ENCODE peak calls at places on chromosome 15, in eight cellular contexts. G is stimulated activated CD8-positive, alpha-beta memory T cell treated with anti-CD3 and anti-CD28 coated beads, Interleukin-4, amount 100 ng/mL, for 4 hours; I is stimulated activated CD4-positive, alpha-beta T cell treated with anti-CD3 and anti-CD28 coated beads, Interleukin-2, amount 100 ng/mL, for 48 hours; F is HS-27A; Z is ELR; A is sigmoid colon; S is AG08395; M is anterior cingulate cortex. R is an unnamed sample.

GRCh38 chr15:28104326-28104725 is 5.2 kb upstream of the OCA2 start:
- DNase-seq in G (no peak), S (no peak), I (no peak), M (no peak), A (peak), Z (no peak), F (no peak), R (no peak)

GRCh38 chr15:56490461-56490860 is 25.5 kb upstream of the MNS1 start:
- DNase-seq in Z (no peak), S (no peak), A (no peak), G (no peak), I (no peak), F (no peak), M (no peak), R (no peak)

GRCh38 chr15:32979710-32980109 is 214.8 kb downstream of the FMN1 start:
- DNase-seq in G (no peak), Z (peak), A (no peak), I (no peak), S (peak), F (peak), M (no peak), R (no peak)

GRCh38 chr15:29937956-29938355 is 115.7 kb upstream of the TJP1 start:
- DNase-seq in M (no peak), S (no peak), F (no peak), Z (peak), A (no peak), G (no peak), I (no peak), R (no peak)

GRCh38 chr15:56760186-56760585 is 26.9 kb upstream of the ZNF280D start:
- DNase-seq in M (no peak), F (no peak), I (no peak), S (peak), A (no peak), Z (peak), G (no peak), R (no peak)

GRCh38 chr15:38149315-38149714 is 103.3 kb upstream of the SPRED1 start:
- DNase-seq in M (no peak), A (no peak), I (no peak), G (no peak), F (no peak), Z (no peak), S (no peak), R (no peak)

GRCh38 chr15:63971427-63971805 is 74.9 kb downstream of the DAPK2 start:
- DNase-seq in Z (no peak), G (peak), M (no peak), S (no peak), I (peak), A (no peak), F (no peak), R (no peak)

GRCh38 chr15:83287541-83288027 is 3.1 kb upstream of the BNC1 start:
- DNase-seq in M (no peak), Z (peak), A (no peak), F (peak), I (no peak), S (peak), G (no peak), R (no peak)

GRCh38 chr15:77836901-77837648 is 204.4 kb upstream of the LINGO1 start:
- DNase-seq in I (no peak), Z (no peak), M (no peak), A (peak), G (no peak), F (no peak), S (no peak), R (peak)

GRCh38 chr15:39362832-39363561 is 217.9 kb upstream of the THBS1 start:
- DNase-seq in I (no peak), A (no peak), S (peak), F (peak), M (no peak), Z (peak), G (no peak), R (no peak)

GRCh38 chr15:56244237-56244810 is 645 bp upstream of the RFX7 start:
- DNase-seq in S (peak), M (peak), F (peak), G (no peak), Z (peak), A (peak), I (peak), R (peak)

GRCh38 chr15:64883097-64883581 is 28.6 kb upstream of the ANKDD1A start:
- DNase-seq in M (no peak), I (no peak), Z (peak), G (no peak), S (peak), A (no peak), F (no peak), R (no peak)

GRCh38 chr15:60369696-60370095 is 28.1 kb downstream of the ANXA2 start:
- DNase-seq in G (no peak), Z (no peak), F (no peak), M (no peak), I (no peak), A (no peak), S (no peak), R (no peak)

GRCh38 chr15:31503758-31504461 is 177.3 kb downstream of the KLF13 start:
- DNase-seq in I (no peak), Z (no peak), A (no peak), S (no peak), M (no peak), G (no peak), F (no peak), R (no peak)

GRCh38 chr15:74710349-74711094 is 14.7 kb upstream of the EDC3 start:
- DNase-seq in I (no peak), S (no peak), G (no peak), F (no peak), Z (no peak), A (no peak), M (no peak), R (no peak)

GRCh38 chr15:89772933-89773583 is 3.1 kb upstream of the MESP2 start:
- DNase-seq in F (no peak), A (no peak), I (no peak), Z (peak), S (no peak), M (no peak), G (no peak), R (no peak)

GRCh38 chr15:69609176-69609575 is 156.6 kb downstream of the RPLP1 start:
- DNase-seq in I (no peak), Z (peak), G (no peak), S (peak), A (no peak), M (no peak), F (no peak), R (no peak)

GRCh38 chr15:85380860-85381535 is 595 bp downstream of the AKAP13 start:
- DNase-seq in A (peak), G (no peak), S (peak), I (peak), Z (peak), M (no peak), F (no peak), R (no peak)

GRCh38 chr15:60006203-60006782 is 2.2 kb downstream of the FOXB1 start:
- DNase-seq in F (no peak), M (no peak), G (no peak), A (no peak), S (peak), Z (peak), I (no peak), R (no peak)

GRCh38 chr15:63038926-63039673 is 3.4 kb upstream of the TPM1 start:
- DNase-seq in G (no peak), F (no peak), Z (peak), A (no peak), S (peak), I (no peak), M (no peak), R (no peak)

GRCh38 chr15:69272139-69272538 is 26.6 kb upstream of the PAQR5 start:
- DNase-seq in S (no peak), G (no peak), A (no peak), I (no peak), Z (no peak), F (no peak), M (no peak), R (no peak)

GRCh38 chr15:49215768-49216739 is 46.0 kb downstream of the GALK2 start:
- DNase-seq in A (no peak), G (no peak), F (no peak), Z (no peak), I (no peak), M (no peak), S (no peak), R (no peak)

GRCh38 chr15:58346361-58346760 is 85.4 kb upstream of the LIPC start:
- DNase-seq in M (no peak), I (no peak), A (no peak), S (peak), G (no peak), Z (peak), F (peak), R (no peak)

GRCh38 chr15:40054746-40055575 is 16.0 kb upstream of the SRP14 start:
- DNase-seq in S (no peak), Z (peak), M (no peak), I (no peak), F (no peak), A (peak), G (no peak), R (no peak)

GRCh38 chr15:89088605-89089315 is 504 bp downstream of the ABHD2 start:
- DNase-seq in G (no peak), F (no peak), M (no peak), I (no peak), S (no peak), Z (peak), A (peak), R (no peak)

GRCh38 chr15:22979069-22979698 is 984 bp downstream of the CYFIP1 start:
- DNase-seq in A (peak), S (peak), M (no peak), F (no peak), I (peak), Z (peak), G (no peak), R (no peak)